ENCODE peak calls at places on chromosomes 5 and 9, in six cellular contexts. V is GM23338, O is OCI-LY7, G is K562, Q is neuronal stem cell, C is neural progenitor cell. F is an unnamed sample.

GRCh38 chr9:97954550-97954989 is 16.6 kb upstream of the HEMGN start:
- DNase-seq in V (peak; percentile 94), O (peak; percentile 90), G (peak; percentile 67), Q (peak; percentile 24), C (peak; percentile 76), F (peak; percentile 87)

GRCh38 chr5:14041528-14042184 is 97.2 kb upstream of the DNAH5 start:
- DNase-seq in V (no peak), O (no peak), G (no peak), Q (no peak), C (no peak), F (no peak)

GRCh38 chr5:122295138-122295537 is 16.9 kb upstream of the SNCAIP start:
- DNase-seq in V (peak; percentile 88), O (peak; percentile 20), G (peak; percentile 19), Q (no peak), C (peak; percentile 50), F (peak; percentile 64)

GRCh38 chr5:144915452-144915851 is 744.8 kb downstream of the KCTD16 start:
- DNase-seq in V (no peak), O (no peak), G (no peak), Q (no peak), C (no peak), F (no peak)

GRCh38 chr5:150512368-150512747 is 4.4 kb downstream of the NDST1 start:
- DNase-seq in V (no peak), O (no peak), G (no peak), Q (no peak), C (no peak), F (no peak)

GRCh38 chr5:115329475-115329874 is 33.0 kb upstream of the CCDC112 start:
- DNase-seq in V (peak; percentile 89), O (peak; percentile 3), G (no peak), Q (no peak), C (peak; percentile 6), F (peak; percentile 70)

GRCh38 chr5:35842856-35843255 is 13.8 kb upstream of the IL7R start:
- DNase-seq in V (no peak), O (peak; percentile 36), G (no peak), Q (no peak), C (no peak), F (no peak)

GRCh38 chr9:106861585-106862114 is 1.3 kb upstream of the ZNF462 start:
- DNase-seq in V (no peak), O (no peak), G (no peak), Q (no peak), C (no peak), F (no peak)

GRCh38 chr9:92764381-92764987 is at the start of gene BICD2:
- DNase-seq in V (no peak), O (peak; percentile 98), G (no peak), Q (no peak), C (no peak), F (no peak)

GRCh38 chr5:40409600-40409999 is 270.1 kb upstream of the PTGER4 start:
- DNase-seq in V (no peak), O (no peak), G (no peak), Q (no peak), C (no peak), F (no peak)

GRCh38 chr9:34328500-34328982 is 527 bp downstream of the KIF24 start:
- DNase-seq in V (peak; percentile 44), O (no peak), G (no peak), Q (no peak), C (peak; percentile 13), F (no peak)

GRCh38 chr5:119275146-119275872 is 80.5 kb upstream of the TNFAIP8 start:
- DNase-seq in V (no peak), O (no peak), G (no peak), Q (no peak), C (no peak), F (no peak)

GRCh38 chr9:109940536-109940935 is 160.5 kb downstream of the PALM2AKAP2 start:
- DNase-seq in V (no peak), O (no peak), G (no peak), Q (no peak), C (no peak), F (no peak)
- H2AFZ ChIP-seq in V (no peak overlapping the region), O (peak overlapping the region; percentile 73), G (no peak overlapping the region), Q (no peak overlapping the region), C (no peak overlapping the region), F (no peak overlapping the region)

DNA sequence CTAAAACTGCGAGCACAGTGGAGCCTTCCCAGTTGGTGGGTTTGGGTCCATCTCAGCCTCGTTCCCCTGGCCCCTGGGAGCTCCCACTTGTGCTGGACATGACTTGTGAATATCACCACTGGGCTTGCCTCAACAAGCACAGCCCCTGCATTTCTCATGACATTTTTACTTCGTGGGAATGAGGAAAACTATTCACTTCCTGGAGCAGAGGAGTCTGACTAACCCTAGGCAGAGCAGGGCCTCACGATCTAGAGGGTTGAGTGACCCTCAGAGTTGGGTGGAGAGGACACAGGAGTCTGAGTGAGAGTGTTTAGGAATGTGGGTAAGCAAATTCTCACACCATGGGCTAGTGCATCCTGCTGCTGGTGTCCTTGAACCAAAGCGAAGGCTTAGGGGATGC is 272.6 kb downstream of the ZSWIM6 start:
- DNase-seq in V (no peak), O (no peak), G (no peak), Q (no peak), C (no peak), F (no peak)
- H3K4me2 ChIP-seq in V (no peak overlapping the region), O (no peak overlapping the region), G (no peak overlapping the region), Q (no peak overlapping the region), C (no peak overlapping the region), F (peak overlapping the region; percentile 16)

GRCh38 chr5:133950821-133951612 is 17.4 kb downstream of the C5orf15 start:
- DNase-seq in V (no peak), O (no peak), G (no peak), Q (no peak), C (no peak), F (no peak)

GRCh38 chr5:133948721-133949120 is 19.7 kb downstream of the C5orf15 start:
- DNase-seq in V (no peak), O (no peak), G (no peak), Q (no peak), C (no peak), F (no peak)

GRCh38 chr5:133953568-133954145 is 14.8 kb downstream of the C5orf15 start:
- DNase-seq in V (no peak), O (no peak), G (no peak), Q (no peak), C (no peak), F (no peak)

GRCh38 chr5:133957080-133957479 is 11.3 kb downstream of the C5orf15 start:
- DNase-seq in V (no peak), O (no peak), G (no peak), Q (no peak), C (no peak), F (no peak)

DNA sequence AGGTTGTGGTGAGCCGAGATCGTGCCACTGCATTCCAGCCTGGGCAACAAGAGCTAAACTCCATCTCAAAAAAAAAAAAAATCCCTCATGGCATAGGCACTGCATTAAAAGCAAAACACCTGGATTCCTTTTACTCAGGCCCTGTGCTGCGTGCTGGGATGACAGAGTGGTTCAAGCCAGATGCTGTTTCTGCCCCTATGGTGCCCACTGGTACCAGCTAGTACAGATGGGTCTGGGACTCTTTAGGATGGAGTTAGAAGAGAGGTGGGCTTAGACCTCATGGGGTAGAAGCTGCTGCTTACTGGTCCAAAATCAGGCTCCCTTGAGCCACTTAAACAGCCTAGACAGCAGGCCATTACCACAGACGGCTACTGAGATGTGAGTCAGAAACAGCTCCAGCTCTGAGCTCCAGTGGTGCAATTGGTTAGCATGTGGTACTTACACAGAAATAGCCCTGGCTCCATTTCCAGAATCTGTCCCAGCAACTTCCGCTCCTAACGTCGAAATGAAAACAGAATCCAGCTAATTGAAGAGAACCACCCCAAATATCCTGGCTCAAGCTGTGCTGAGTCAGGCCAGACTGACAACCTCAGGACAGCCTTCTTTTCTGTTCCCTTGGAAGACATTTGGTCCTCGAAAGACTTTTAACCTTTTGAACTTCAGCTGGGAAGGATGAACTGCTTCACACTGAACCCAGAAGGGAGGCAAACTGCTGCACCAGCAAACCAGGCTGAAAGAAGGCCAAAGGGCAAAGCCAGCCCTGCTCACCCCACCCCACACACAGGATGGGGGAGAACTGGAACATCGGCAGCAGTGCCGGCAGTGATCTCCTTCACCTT is 15.5 kb downstream of the C5orf15 start:
- DNase-seq in V (no peak), O (no peak), G (no peak), Q (no peak), C (no peak), F (no peak)
- H2AFZ ChIP-seq in V (no peak overlapping the region), O (no peak overlapping the region), G (no peak overlapping the region), Q (no peak overlapping the region), C (no peak overlapping the region), F (no peak overlapping the region)

GRCh38 chr9:131618785-131619184 is 73.5 kb downstream of the PRRT1B start:
- DNase-seq in V (no peak), O (no peak), G (no peak), Q (no peak), C (no peak), F (no peak)

GRCh38 chr9:131621551-131622321 is 76.4 kb downstream of the PRRT1B start:
- DNase-seq in V (no peak), O (no peak), G (no peak), Q (no peak), C (no peak), F (no peak)

GRCh38 chr9:131622536-131622935 is 77.2 kb downstream of the PRRT1B start:
- DNase-seq in V (no peak), O (peak; percentile 54), G (no peak), Q (no peak), C (no peak), F (peak; percentile 47)

GRCh38 chr9:131619680-131620079 is 74.4 kb downstream of the PRRT1B start:
- DNase-seq in V (no peak), O (no peak), G (no peak), Q (no peak), C (no peak), F (no peak)

GRCh38 chr9:131620764-131621520 is 75.6 kb downstream of the PRRT1B start:
- DNase-seq in V (no peak), O (no peak), G (no peak), Q (no peak), C (no peak), F (no peak)
- H3K4me2 ChIP-seq in V (no peak overlapping the region), O (no peak overlapping the region), G (no peak overlapping the region), Q (no peak overlapping the region), C (no peak overlapping the region), F (no peak overlapping the region)

GRCh38 chr9:4081948-4082347 is 217.9 kb downstream of the GLIS3 start:
- DNase-seq in V (no peak), O (no peak), G (no peak), Q (no peak), C (no peak), F (no peak)
- H2AFZ ChIP-seq in V (peak overlapping the region; percentile 91), O (no peak overlapping the region), G (no peak overlapping the region), Q (no peak overlapping the region), C (no peak overlapping the region), F (no peak overlapping the region)

DNA sequence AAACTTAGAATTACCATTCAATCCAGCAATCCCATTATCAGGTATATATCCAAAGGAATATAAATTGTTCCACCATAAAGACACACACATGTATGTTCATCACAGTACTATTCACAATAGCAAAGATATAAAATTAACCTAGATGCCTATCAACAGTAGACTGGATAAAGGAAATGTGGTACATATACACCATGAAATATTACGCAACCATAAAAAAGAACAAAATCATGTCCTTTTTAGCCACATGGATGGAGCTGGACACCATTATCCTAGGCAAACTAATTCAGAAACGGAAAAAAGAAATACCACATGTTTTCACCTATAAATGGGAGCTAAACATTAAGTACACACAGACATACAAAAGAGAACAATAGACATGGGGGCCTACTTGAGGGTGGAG is 312.8 kb upstream of the CD180 start:
- DNase-seq in V (no peak), O (no peak), G (no peak), Q (no peak), C (no peak), F (no peak)
- H3K4me2 ChIP-seq in V (no peak overlapping the region), O (no peak overlapping the region), G (no peak overlapping the region), Q (no peak overlapping the region), C (no peak overlapping the region), F (no peak overlapping the region)

GRCh38 chr9:114174876-114175771 is 19.8 kb downstream of the COL27A1 start:
- DNase-seq in V (no peak), O (no peak), G (no peak), Q (no peak), C (no peak), F (no peak)
- H2AFZ ChIP-seq in V (no peak overlapping the region), O (no peak overlapping the region), G (no peak overlapping the region), Q (no peak overlapping the region), C (no peak overlapping the region), F (no peak overlapping the region)

F was measured in Karpas-422.